ENCODE peak calls at places on chromosome 21, in eight cellular contexts. N, A, H, U, P, I, O and S are unnamed samples.

GRCh38 chr21:35427320-35428040 is 378.4 kb upstream of the RUNX1 start:
- DNase-seq in N (no peak), A (no peak), H (no peak), U (no peak), P (no peak), I (no peak), O (no peak), S (no peak)

GRCh38 chr21:22120616-22121266 is 1122.5 kb downstream of the NCAM2 start:
- DNase-seq in N (no peak), A (no peak), H (no peak), U (peak), P (no peak), I (no peak), O (no peak), S (no peak)

GRCh38 chr21:21230672-21231071 is 232.5 kb downstream of the NCAM2 start:
- DNase-seq in N (no peak), A (no peak), H (no peak), U (peak), P (no peak), I (no peak), O (no peak), S (no peak)

GRCh38 chr21:34147835-34148804 is 74.7 kb downstream of the MRPS6 start:
- DNase-seq in N (no peak), A (no peak), H (no peak), U (no peak), P (no peak), I (no peak), O (no peak), S (no peak)

GRCh38 chr21:46326110-46326703 is 2.3 kb downstream of the PCNT start:
- DNase-seq in N (no peak), A (no peak), H (no peak), U (peak), P (no peak), I (no peak), O (no peak), S (no peak)

GRCh38 chr21:45366931-45367401 is 38.0 kb upstream of the COL18A1 start:
- DNase-seq in N (no peak), A (no peak), H (peak), U (peak), P (peak), I (no peak), O (no peak), S (peak)

GRCh38 chr21:45011911-45012660 is 62.3 kb upstream of the ADARB1 start:
- DNase-seq in N (no peak), A (no peak), H (peak), U (peak), P (no peak), I (no peak), O (peak), S (peak)

GRCh38 chr21:46161180-46161799 is 5.9 kb upstream of the FTCD start:
- DNase-seq in N (no peak), A (peak), H (no peak), U (no peak), P (peak), I (no peak), O (peak), S (no peak)

GRCh38 chr21:37916795-37917142 is 512 bp upstream of the KCNJ6 start:
- DNase-seq in N (no peak), A (no peak), H (no peak), U (no peak), P (no peak), I (no peak), O (no peak), S (no peak)

GRCh38 chr21:15526793-15527192 is 203.0 kb upstream of the USP25 start:
- DNase-seq in N (no peak), A (no peak), H (no peak), U (no peak), P (no peak), I (no peak), O (no peak), S (no peak)

GRCh38 chr21:42441963-42442362 is 38.3 kb downstream of the UBASH3A start:
- DNase-seq in N (no peak), A (no peak), H (no peak), U (no peak), P (no peak), I (no peak), O (peak), S (no peak)

GRCh38 chr21:37079211-37079824 is 6.3 kb downstream of the TTC3 start:
- DNase-seq in N (no peak), A (no peak), H (no peak), U (peak), P (no peak), I (no peak), O (no peak), S (no peak)

GRCh38 chr21:31609081-31609480 is 50.4 kb upstream of the SOD1 start:
- DNase-seq in N (no peak), A (no peak), H (no peak), U (no peak), P (no peak), I (no peak), O (no peak), S (no peak)

GRCh38 chr21:27802816-27803475 is 836.1 kb upstream of the ADAMTS5 start:
- DNase-seq in N (peak), A (peak), H (no peak), U (peak), P (peak), I (no peak), O (no peak), S (peak)

GRCh38 chr21:33477066-33477465 is 2.7 kb downstream of the TMEM50B start:
- DNase-seq in N (no peak), A (no peak), H (no peak), U (no peak), P (no peak), I (no peak), O (no peak), S (no peak)

GRCh38 chr21:41580758-41581554 is 73.0 kb upstream of the TMPRSS2 start:
- DNase-seq in N (no peak), A (no peak), H (no peak), U (peak), P (no peak), I (no peak), O (no peak), S (no peak)

GRCh38 chr21:38352536-38353219 is 95.9 kb downstream of the KCNJ15 start:
- DNase-seq in N (no peak), A (peak), H (peak), U (peak), P (peak), I (no peak), O (no peak), S (peak)

GRCh38 chr21:35909456-35910178 is 150.7 kb downstream of the SETD4 start:
- DNase-seq in N (no peak), A (no peak), H (no peak), U (peak), P (no peak), I (no peak), O (no peak), S (no peak)

GRCh38 chr21:28615276-28615675 is 377.4 kb downstream of the LTN1 start:
- DNase-seq in N (no peak), A (no peak), H (no peak), U (peak), P (no peak), I (no peak), O (no peak), S (peak)

GRCh38 chr21:45130324-45130774 is 56.0 kb downstream of the ADARB1 start:
- DNase-seq in N (no peak), A (no peak), H (peak), U (peak), P (no peak), I (no peak), O (no peak), S (peak)

GRCh38 chr21:15241997-15242767 is 177.4 kb upstream of the NRIP1 start:
- DNase-seq in N (no peak), A (no peak), H (no peak), U (peak), P (no peak), I (no peak), O (no peak), S (no peak)

GRCh38 chr21:35102488-35103407 is 53.6 kb upstream of the RUNX1 start:
- DNase-seq in N (no peak), A (no peak), H (no peak), U (no peak), P (peak), I (no peak), O (peak), S (no peak)